ENCODE peak calls at places on chromosomes 7 and 10, in seven cellular contexts. M is activated CD8-positive, alpha-beta memory T cell treated with anti-CD3 and anti-CD28 coated beads for 1 hour; Y is nucleus accumbens; L is T-cell; G is AG04450; R is A549; O is RPMI7951. J is an unnamed sample.

GRCh38 chr10:70940834-70941568 is 52.6 kb upstream of the PCBD1 start:
- DNase-seq in M (no peak), L (no peak), O (peak), R (no peak), G (no peak), Y (no peak), J (no peak)

GRCh38 chr7:2613926-2614613 is 17.7 kb upstream of the TTYH3 start:
- DNase-seq in Y (no peak), M (no peak), R (no peak), O (peak), G (no peak), L (no peak), J (no peak)

GRCh38 chr7:147879116-147879750 is 711.3 kb upstream of the C7orf33 start:
- DNase-seq in L (no peak), Y (no peak), R (no peak), G (no peak), O (no peak), M (no peak), J (no peak)

GRCh38 chr7:38584443-38585210 is 46.5 kb downstream of the AMPH start:
- DNase-seq in L (no peak), O (peak), R (no peak), M (no peak), G (peak), Y (no peak), J (no peak)

GRCh38 chr7:150997075-150997511 is 6.3 kb downstream of the NOS3 start:
- DNase-seq in Y (no peak), O (no peak), M (no peak), R (no peak), G (no peak), L (no peak), J (no peak)

GRCh38 chr10:122113161-122113944 is 124.4 kb downstream of the TACC2 start:
- DNase-seq in L (no peak), Y (no peak), R (peak), M (no peak), O (peak), G (peak), J (peak)

GRCh38 chr7:73770002-73770859 is at the start of gene CLDN3:
- DNase-seq in O (no peak), L (no peak), G (no peak), M (no peak), Y (no peak), R (peak), J (peak)

GRCh38 chr7:143518941-143519340 is 41.3 kb downstream of the TAS2R41 start:
- DNase-seq in Y (no peak), G (no peak), O (no peak), L (no peak), R (no peak), M (no peak), J (no peak)

GRCh38 chr10:128985036-128985435 is 482.0 kb upstream of the MGMT start:
- DNase-seq in M (no peak), L (no peak), G (no peak), O (no peak), R (no peak), Y (no peak), J (no peak)

GRCh38 chr7:128743112-128743772 is 4.1 kb downstream of the CALU start:
- DNase-seq in L (no peak), O (peak), M (no peak), R (no peak), Y (no peak), G (no peak), J (no peak)

GRCh38 chr7:154882931-154883474 is 119.9 kb downstream of the PAXIP1 start:
- DNase-seq in L (no peak), R (no peak), O (no peak), G (no peak), Y (no peak), M (no peak), J (no peak)

J was measured in HTR-8/SVneo.